ENCODE peak calls at places on chromosomes 3 and 15, in five cellular contexts. M, J, K, Q and P are unnamed samples.

GRCh38 chr3:105584351-105584790 is 217.7 kb downstream of the ALCAM start:
- DNase-seq in M (no peak), J (no peak), K (no peak), Q (no peak), P (no peak)

GRCh38 chr3:136078421-136079364 is 113.2 kb downstream of the PPP2R3A start:
- DNase-seq in M (no peak), J (peak), K (peak), Q (no peak), P (no peak)

GRCh38 chr3:195895078-195895899 is 13.1 kb downstream of the TNK2 start:
- DNase-seq in M (peak), J (peak), K (peak), Q (no peak), P (peak)

GRCh38 chr3:114319453-114319852 is 25.6 kb downstream of the TIGIT start:
- DNase-seq in M (no peak), J (no peak), K (peak), Q (no peak), P (no peak)

GRCh38 chr3:65979152-65979551 is 59.6 kb downstream of the MAGI1 start:
- DNase-seq in M (no peak), J (no peak), K (no peak), Q (no peak), P (peak)

GRCh38 chr3:58120075-58120812 is 90.5 kb downstream of the DNASE1L3 start:
- DNase-seq in M (no peak), J (no peak), K (peak), Q (no peak), P (peak)

GRCh38 chr15:97652700-97653167 is 307.8 kb upstream of the ARRDC4 start:
- DNase-seq in M (peak), J (no peak), K (peak), Q (no peak), P (peak)

GRCh38 chr15:55879181-55879580 is 114.2 kb downstream of the NEDD4 start:
- DNase-seq in M (no peak), J (no peak), K (peak), Q (no peak), P (no peak)

GRCh38 chr3:29718661-29719065 is 437.8 kb downstream of the RBMS3 start:
- DNase-seq in M (no peak), J (no peak), K (no peak), Q (no peak), P (no peak)

GRCh38 chr3:114144909-114145688 is 33.8 kb downstream of the DRD3 start:
- DNase-seq in M (no peak), J (no peak), K (peak), Q (no peak), P (peak)

GRCh38 chr3:3778641-3779270 is 20.5 kb upstream of the LRRN1 start:
- DNase-seq in M (no peak), J (no peak), K (no peak), Q (no peak), P (no peak)

GRCh38 chr15:63198315-63198714 is 8.9 kb downstream of the RAB8B start:
- DNase-seq in M (no peak), J (no peak), K (no peak), Q (no peak), P (no peak)

GRCh38 chr3:194399874-194400411 is 877 bp upstream of the GP5 start:
- DNase-seq in M (no peak), J (peak), K (no peak), Q (no peak), P (no peak)

GRCh38 chr15:79923068-79923514 is 26.3 kb upstream of the MTHFS start:
- DNase-seq in M (peak), J (peak), K (peak), Q (peak), P (peak)

GRCh38 chr3:13210221-13210975 is 137.2 kb upstream of the IQSEC1 start:
- DNase-seq in M (no peak), J (no peak), K (no peak), Q (no peak), P (no peak)

GRCh38 chr3:60079076-60079475 is 1029.3 kb upstream of the CFAP20DC start:
- DNase-seq in M (no peak), J (peak), K (no peak), Q (no peak), P (no peak)

GRCh38 chr3:99646107-99646435 is 7.7 kb downstream of the COL8A1 start:
- DNase-seq in M (no peak), J (no peak), K (no peak), Q (no peak), P (no peak)

GRCh38 chr15:38895326-38896282 is 331.0 kb upstream of the RASGRP1 start:
- DNase-seq in M (no peak), J (no peak), K (peak), Q (no peak), P (no peak)

GRCh38 chr3:150925751-150926201 is 20.5 kb upstream of the MINDY4B start:
- DNase-seq in M (peak), J (peak), K (peak), Q (peak), P (peak)

GRCh38 chr15:58136731-58137130 is 1.4 kb upstream of the AQP9 start:
- DNase-seq in M (no peak), J (no peak), K (no peak), Q (no peak), P (no peak)

GRCh38 chr15:70048196-70048565 is 49.5 kb downstream of the TLE3 start:
- DNase-seq in M (peak), J (no peak), K (no peak), Q (no peak), P (no peak)

GRCh38 chr15:26460165-26460564 is 312.7 kb downstream of the GABRB3 start:
- DNase-seq in M (no peak), J (no peak), K (no peak), Q (no peak), P (no peak)

DNA sequence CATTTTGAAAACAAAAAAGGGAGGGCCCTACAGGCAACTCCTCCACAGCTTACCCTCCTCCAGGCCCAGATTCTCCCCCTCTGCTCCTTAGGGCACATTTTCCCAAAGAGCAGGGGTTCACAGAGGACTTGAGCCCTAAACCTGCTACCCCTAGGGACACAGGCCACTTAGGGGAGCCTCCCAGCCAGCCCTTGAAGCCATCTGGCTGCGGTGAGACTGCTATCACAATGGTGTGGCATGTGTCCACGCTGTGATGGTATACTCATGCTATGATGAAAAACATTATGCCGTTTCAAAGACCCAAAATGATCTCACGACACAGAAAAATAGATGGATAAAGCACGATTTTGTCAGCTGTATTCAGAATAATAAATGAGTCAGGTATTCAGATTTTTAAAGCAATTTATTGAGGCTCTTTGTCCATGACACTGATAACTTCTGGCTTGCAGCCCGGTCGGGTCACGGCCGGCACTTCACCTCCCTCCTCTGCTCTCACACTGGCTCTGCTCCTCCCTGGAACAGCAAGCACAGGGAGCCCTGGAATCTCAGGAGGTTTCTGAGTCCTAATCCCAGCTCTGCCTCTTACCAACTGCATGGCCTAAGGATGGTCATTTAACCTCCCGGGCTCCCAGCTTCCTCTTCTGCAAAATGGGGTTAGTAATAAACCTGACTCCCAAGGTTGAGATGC is 115.3 kb downstream of the MEGF11 start:
- DNase-seq in M (no peak), J (no peak), K (no peak), Q (no peak), P (peak)
- TF ChIP-seq CTCF in M (no peak), J (no peak), K (no peak), Q (no peak), P (no peak)

DNA sequence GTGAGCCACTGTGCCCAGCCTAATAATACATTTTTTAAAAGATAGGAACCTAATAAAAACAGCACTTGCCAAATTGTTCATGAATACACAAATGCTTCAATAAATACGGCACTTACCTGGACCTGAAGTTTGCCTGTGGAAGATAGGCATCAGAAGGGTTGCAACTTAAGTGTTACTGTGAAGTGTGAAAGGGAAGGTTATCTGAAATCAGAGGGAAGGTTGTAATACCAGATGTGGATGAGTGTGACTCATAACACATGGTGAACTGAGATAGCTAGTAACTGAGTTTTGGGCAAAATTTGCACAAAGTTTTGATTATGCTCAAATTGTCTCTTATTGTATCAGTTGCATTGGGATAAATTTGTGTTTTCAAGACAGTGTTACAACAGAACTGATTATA is 68.0 kb downstream of the ATP11B start:
- DNase-seq in M (no peak), J (no peak), K (no peak), Q (no peak), P (no peak)
- TF ChIP-seq CTCF in M (no peak), J (no peak), K (no peak), Q (no peak), P (no peak)

DNA sequence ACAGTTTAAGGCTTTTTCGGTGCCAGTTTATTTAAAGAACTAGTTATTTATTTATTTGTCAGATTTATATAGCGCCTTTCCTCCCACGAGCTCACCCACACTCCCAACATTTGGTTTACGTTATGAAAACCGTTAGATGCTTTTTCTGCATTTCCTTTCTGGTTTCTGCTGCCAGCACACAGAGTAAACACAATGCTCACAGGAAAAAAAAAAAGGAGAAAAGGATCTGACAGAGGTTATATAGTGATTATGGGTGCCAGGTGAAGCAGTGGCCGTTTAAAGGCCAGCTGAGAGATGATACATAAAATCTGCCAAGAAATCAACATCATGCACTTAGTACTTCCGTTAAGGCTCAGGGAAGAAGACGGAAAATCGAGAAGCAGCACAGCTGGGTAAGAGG is 37.9 kb downstream of the ETV5 start:
- DNase-seq in M (no peak), J (no peak), K (no peak), Q (no peak), P (no peak)
- TF ChIP-seq CTCF in M (no peak), J (no peak), K (no peak), Q (no peak), P (no peak)

DNA sequence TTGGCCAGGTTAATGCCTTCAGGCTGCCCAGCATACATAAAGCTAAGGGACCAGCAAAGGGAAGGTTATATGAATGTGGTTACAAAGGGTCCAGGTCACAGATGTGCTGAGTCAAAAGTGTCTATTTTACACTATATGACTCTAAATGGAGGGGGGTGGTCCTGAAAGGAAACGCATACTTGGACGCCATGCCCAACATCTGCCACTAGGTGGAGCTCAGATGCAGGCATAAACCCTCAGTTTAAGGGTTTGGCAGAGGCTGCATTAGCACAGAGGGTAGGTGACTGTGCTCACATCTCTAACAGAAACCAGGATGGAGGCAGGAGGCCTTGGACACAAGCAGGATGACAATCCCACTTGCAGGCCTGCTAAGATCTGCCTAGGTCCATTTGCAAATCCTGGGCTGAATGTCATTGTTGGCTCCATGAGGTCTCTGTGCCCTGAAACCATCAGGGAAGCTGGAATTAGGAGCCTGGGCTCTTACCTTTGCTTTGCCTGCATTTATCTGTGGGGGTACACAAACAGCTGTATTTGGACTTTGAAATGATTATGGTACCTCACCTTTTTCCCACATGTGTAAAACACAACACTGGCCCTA is 55.8 kb downstream of the ZNF621 start:
- DNase-seq in M (peak), J (peak), K (peak), Q (peak), P (peak)
- TF ChIP-seq CTCF in M (peak), J (peak), K (peak), Q (peak), P (peak)

DNA sequence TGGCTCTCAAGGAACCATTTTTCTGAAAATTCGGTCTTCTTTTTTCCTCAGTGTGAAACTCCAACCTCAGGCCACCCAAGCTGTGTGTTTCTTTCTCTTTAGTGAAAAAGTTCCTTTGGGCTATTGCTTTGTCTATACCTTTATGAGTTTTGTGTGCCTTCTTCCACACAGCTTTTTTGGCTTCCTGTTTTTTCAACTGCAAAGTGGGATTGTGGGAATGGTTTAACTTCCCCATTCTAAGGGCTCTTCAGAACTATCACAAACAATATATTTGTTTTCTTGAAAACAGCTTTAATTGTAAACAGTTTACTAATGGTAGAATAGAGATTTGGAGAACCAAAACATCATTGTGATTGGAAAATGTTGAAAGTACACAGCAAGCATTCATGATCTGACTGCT is 10.4 kb downstream of the SYN2 start:
- DNase-seq in M (no peak), J (no peak), K (no peak), Q (no peak), P (no peak)
- TF ChIP-seq CTCF in M (no peak), J (no peak), K (no peak), Q (no peak), P (no peak)

GRCh38 chr3:179745109-179745508 is 92.3 kb downstream of the USP13 start:
- DNase-seq in M (no peak), J (no peak), K (no peak), Q (no peak), P (no peak)

DNA sequence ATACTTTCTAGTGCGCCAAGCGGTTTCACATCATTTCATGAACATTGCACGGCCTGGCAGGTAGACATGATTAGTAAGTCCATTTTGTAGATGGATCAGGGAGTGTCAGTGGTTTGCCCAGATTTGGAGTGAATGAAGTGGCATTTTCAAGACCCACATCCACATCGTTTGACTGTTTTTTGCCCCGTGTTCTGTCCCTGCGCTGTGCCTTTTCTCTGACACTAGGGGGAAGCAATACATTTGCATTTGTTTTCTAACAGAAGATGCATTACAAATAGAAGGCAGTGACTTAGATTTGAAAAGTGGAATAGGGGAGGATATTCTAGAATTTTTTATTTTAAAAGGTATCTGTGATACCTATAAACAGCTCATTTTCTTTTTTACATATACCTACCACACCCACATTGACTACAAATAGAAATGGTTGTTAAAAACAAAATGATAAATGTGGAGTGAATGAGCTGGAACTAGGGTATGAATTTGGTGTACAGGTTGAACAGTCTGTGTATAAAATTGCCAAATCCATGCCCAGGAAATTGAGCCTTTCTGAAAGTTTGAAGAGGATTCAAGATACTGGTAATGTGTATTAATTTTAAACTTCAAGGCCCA is 98.0 kb downstream of the USP13 start:
- DNase-seq in M (no peak), J (peak), K (peak), Q (no peak), P (no peak)
- TF ChIP-seq CTCF in M (no peak), J (peak), K (peak), Q (peak), P (peak)

DNA sequence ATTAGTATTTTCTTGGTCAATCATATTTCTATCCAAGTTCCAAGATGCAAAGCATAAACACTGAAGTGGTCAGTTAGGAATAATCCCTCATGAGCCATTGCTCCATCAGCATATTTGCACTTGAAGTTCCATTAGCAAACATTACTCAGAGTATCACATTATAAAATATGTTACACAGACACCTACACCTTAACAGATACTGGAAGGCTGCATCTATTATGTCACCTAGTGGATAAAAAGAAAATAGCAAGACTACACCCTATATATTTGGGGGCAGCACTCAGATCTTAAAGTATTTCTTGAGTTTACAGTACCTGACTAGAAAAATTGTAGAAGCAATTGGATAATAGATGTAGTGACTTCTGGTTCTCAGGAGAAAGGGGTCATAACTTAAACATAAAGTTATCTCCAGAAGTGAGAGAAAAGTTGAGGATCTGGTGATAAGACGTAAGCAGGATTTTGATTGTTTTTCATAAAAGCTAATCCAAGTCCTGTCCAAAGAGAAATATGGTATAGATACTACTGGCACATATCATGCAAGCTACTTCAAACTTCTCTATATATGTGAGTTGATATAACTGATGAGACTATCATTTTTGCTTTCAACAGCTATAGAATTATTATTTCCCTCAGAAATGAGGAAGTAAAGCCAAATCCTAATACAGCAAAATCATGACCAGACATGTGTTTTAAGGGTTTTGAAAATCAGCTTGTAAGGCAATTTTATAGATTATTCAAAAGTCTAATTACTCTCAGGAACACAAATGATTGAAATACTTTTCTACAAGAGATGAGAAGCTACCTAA is 422.2 kb downstream of the GBE1 start:
- DNase-seq in M (no peak), J (peak), K (peak), Q (no peak), P (no peak)
- TF ChIP-seq CTCF in M (no peak), J (peak), K (peak), Q (peak), P (peak)

GRCh38 chr3:152508705-152509104 is 240.0 kb downstream of the MBNL1 start:
- DNase-seq in M (no peak), J (peak), K (peak), Q (no peak), P (no peak)
- TF ChIP-seq CTCF in M (no peak), J (peak), K (no peak), Q (peak), P (peak)

GRCh38 chr15:48975713-48976419 is 12.1 kb upstream of the SHC4 start:
- DNase-seq in M (peak), J (peak), K (peak), Q (peak), P (peak)

GRCh38 chr15:48976444-48977088 is 12.8 kb upstream of the SHC4 start:
- DNase-seq in M (no peak), J (no peak), K (no peak), Q (no peak), P (no peak)

GRCh38 chr15:48972750-48973503 is 9.2 kb upstream of the SHC4 start:
- DNase-seq in M (no peak), J (no peak), K (no peak), Q (no peak), P (no peak)

GRCh38 chr15:48978638-48979037 is 14.9 kb upstream of the SHC4 start:
- DNase-seq in M (no peak), J (no peak), K (no peak), Q (no peak), P (no peak)

DNA sequence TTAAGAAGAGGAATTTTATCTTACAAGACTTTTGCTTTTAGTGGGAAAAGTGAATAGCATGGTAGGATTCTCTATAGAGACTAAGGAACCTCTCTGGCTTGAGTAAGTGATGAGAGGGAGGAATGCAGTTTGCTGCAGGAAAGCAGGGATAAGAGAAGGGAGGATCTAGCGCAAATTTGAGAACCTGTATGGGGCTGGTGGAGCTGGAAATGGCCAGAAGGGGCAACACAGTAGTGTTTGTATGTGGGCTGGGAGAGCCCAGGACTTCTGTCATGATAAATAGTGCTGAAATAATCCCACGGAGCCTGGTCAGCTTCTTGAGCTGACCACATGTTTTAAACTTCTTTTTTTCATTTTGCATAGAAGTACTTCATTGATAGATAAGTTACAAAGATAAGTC is 11.1 kb upstream of the SHC4 start:
- DNase-seq in M (no peak), J (no peak), K (peak), Q (no peak), P (no peak)
- TF ChIP-seq CTCF in M (no peak), J (no peak), K (no peak), Q (no peak), P (no peak)